ENCODE peak calls at places on chromosomes 1 and 21, in seven cellular contexts. T is tibial nerve, G is GM12865, H is heart left ventricle, B is RWPE1, N is esophagus muscularis mucosa, F is mesothelial cell of epicardium. Q is an unnamed sample.

GRCh38 chr21:18553786-18554185 is 150.2 kb upstream of the TMPRSS15 start:
- DNase-seq in T (no peak), G (no peak), H (no peak), B (no peak), N (no peak), F (no peak), Q (no peak)

GRCh38 chr21:25313891-25314646 is 293.2 kb downstream of the MRPL39 start:
- DNase-seq in T (no peak), G (peak), H (no peak), B (peak), N (no peak), F (no peak), Q (no peak)

GRCh38 chr21:35606136-35606535 is 454.2 kb downstream of the SETD4 start:
- DNase-seq in T (no peak), G (no peak), H (no peak), B (no peak), N (no peak), F (no peak), Q (no peak)

GRCh38 chr1:158024737-158025136 is 31.3 kb downstream of the KIRREL1 start:
- DNase-seq in T (no peak), G (no peak), H (no peak), B (no peak), N (no peak), F (no peak), Q (no peak)

GRCh38 chr21:39581414-39581813 is 31.3 kb upstream of the B3GALT5 start:
- DNase-seq in T (no peak), G (no peak), H (no peak), B (no peak), N (no peak), F (no peak), Q (no peak)

GRCh38 chr1:3066250-3066711 is 2.7 kb upstream of the PRDM16 start:
- DNase-seq in T (no peak), G (no peak), H (peak), B (no peak), N (no peak), F (no peak), Q (no peak)

GRCh38 chr1:180936110-180937011 is 23.7 kb downstream of the KIAA1614 start:
- DNase-seq in T (no peak), G (no peak), H (no peak), B (no peak), N (no peak), F (no peak), Q (no peak)

GRCh38 chr1:154716012-154716411 is 108.0 kb upstream of the ADAR start:
- DNase-seq in T (no peak), G (no peak), H (no peak), B (no peak), N (no peak), F (no peak), Q (no peak)

GRCh38 chr1:200665851-200666250 is 3.9 kb downstream of the DDX59 start:
- DNase-seq in T (no peak), G (no peak), H (no peak), B (no peak), N (no peak), F (no peak), Q (no peak)

GRCh38 chr1:155126494-155127104 is 1.1 kb upstream of the EFNA1 start:
- DNase-seq in T (no peak), G (peak), H (no peak), B (no peak), N (no peak), F (no peak), Q (peak)

GRCh38 chr1:203057831-203058673 is 27.8 kb downstream of the MYOG start:
- DNase-seq in T (no peak), G (no peak), H (no peak), B (no peak), N (no peak), F (no peak), Q (no peak)

GRCh38 chr21:17467829-17468228 is 45.0 kb upstream of the CXADR start:
- DNase-seq in T (no peak), G (no peak), H (no peak), B (no peak), N (no peak), F (no peak), Q (no peak)

GRCh38 chr1:202618387-202619022 is 91.7 kb downstream of the SYT2 start:
- DNase-seq in T (no peak), G (peak), H (no peak), B (peak), N (no peak), F (no peak), Q (no peak)

GRCh38 chr1:51410568-51411460 is 80.5 kb upstream of the TTC39A start:
- DNase-seq in T (no peak), G (peak), H (no peak), B (no peak), N (no peak), F (no peak), Q (no peak)

GRCh38 chr1:162565460-162565859 is 3.9 kb downstream of the UAP1 start:
- DNase-seq in T (no peak), G (peak), H (no peak), B (no peak), N (no peak), F (no peak), Q (no peak)

GRCh38 chr21:42614811-42615342 is 38.5 kb upstream of the PDE9A start:
- DNase-seq in T (no peak), G (peak), H (no peak), B (peak), N (no peak), F (no peak), Q (peak)

GRCh38 chr1:247740721-247741120 is 2.3 kb downstream of the OR14K1 start:
- DNase-seq in T (no peak), G (no peak), H (no peak), B (no peak), N (no peak), F (no peak), Q (no peak)

GRCh38 chr1:155691992-155692528 is 3.2 kb downstream of the DAP3 start:
- DNase-seq in T (no peak), G (no peak), H (no peak), B (no peak), N (no peak), F (no peak), Q (no peak)

GRCh38 chr1:6033124-6033523 is 12.6 kb upstream of the KCNAB2 start:
- DNase-seq in T (no peak), G (no peak), H (no peak), B (no peak), N (no peak), F (no peak), Q (no peak)

GRCh38 chr1:163083690-163084089 is 14.5 kb downstream of the RGS4 start:
- DNase-seq in T (no peak), G (no peak), H (no peak), B (peak), N (no peak), F (no peak), Q (no peak)

GRCh38 chr1:156961709-156962108 is 41.3 kb downstream of the LRRC71 start:
- DNase-seq in T (no peak), G (peak), H (no peak), B (peak), N (no peak), F (no peak), Q (no peak)

GRCh38 chr21:23217597-23217996 is 2219.4 kb downstream of the NCAM2 start:
- DNase-seq in T (no peak), G (no peak), H (no peak), B (no peak), N (no peak), F (no peak), Q (no peak)

GRCh38 chr1:33143698-33144097 is 38.1 kb downstream of the TRIM62 start:
- DNase-seq in T (no peak), G (no peak), H (no peak), B (no peak), N (no peak), F (no peak), Q (no peak)

GRCh38 chr1:18191037-18191867 is 83.7 kb downstream of the IGSF21 start:
- DNase-seq in T (no peak), G (no peak), H (no peak), B (no peak), N (no peak), F (no peak), Q (no peak)

GRCh38 chr1:11558286-11558685 is 79.3 kb downstream of the DISP3 start:
- DNase-seq in T (no peak), G (no peak), H (no peak), B (no peak), N (no peak), F (no peak), Q (no peak)

GRCh38 chr1:185108324-185108723 is 48.4 kb downstream of the TRMT1L start:
- DNase-seq in T (no peak), G (no peak), H (no peak), B (no peak), N (no peak), F (no peak), Q (no peak)

GRCh38 chr1:165543651-165544452 is at the start of gene LRRC52:
- DNase-seq in T (no peak), G (no peak), H (peak), B (no peak), N (peak), F (no peak), Q (no peak)

GRCh38 chr1:20621012-20621411 is 12.2 kb upstream of the PINK1 start:
- DNase-seq in T (no peak), G (no peak), H (no peak), B (no peak), N (no peak), F (no peak), Q (no peak)

GRCh38 chr1:168843950-168844349 is 114.9 kb upstream of the DPT start:
- DNase-seq in T (no peak), G (no peak), H (no peak), B (no peak), N (no peak), F (no peak), Q (no peak)

GRCh38 chr1:45924736-45925135 is 121.3 kb downstream of the MAST2 start:
- DNase-seq in T (no peak), G (no peak), H (no peak), B (no peak), N (no peak), F (no peak), Q (no peak)

GRCh38 chr1:99544328-99544727 is 101.6 kb upstream of the PALMD start:
- DNase-seq in T (no peak), G (peak), H (no peak), B (peak), N (no peak), F (no peak), Q (no peak)

GRCh38 chr1:151516031-151516511 is 4.9 kb downstream of the CGN start:
- DNase-seq in T (no peak), G (no peak), H (no peak), B (peak), N (no peak), F (no peak), Q (no peak)

GRCh38 chr1:57142999-57143398 is 177.2 kb upstream of the C8B start:
- DNase-seq in T (no peak), G (no peak), H (no peak), B (no peak), N (no peak), F (no peak), Q (no peak)

GRCh38 chr1:212595787-212596714 is 12.5 kb upstream of the ATF3 start:
- DNase-seq in T (no peak), G (peak), H (no peak), B (peak), N (peak), F (no peak), Q (peak)
- TF ChIP-seq CTCF in T (no peak), G (peak), H (no peak), B (peak), N (peak), F (peak), Q (peak)

GRCh38 chr1:92826792-92827191 is 5.0 kb upstream of the RPL5 start:
- DNase-seq in T (no peak), G (no peak), H (no peak), B (no peak), N (no peak), F (no peak), Q (no peak)
- TF ChIP-seq CTCF in T (no peak), G (no peak), H (no peak), B (no peak), N (no peak), F (no peak), Q (no peak)

GRCh38 chr1:167289063-167289442 is 68.4 kb downstream of the POU2F1 start:
- DNase-seq in T (no peak), G (no peak), H (no peak), B (no peak), N (no peak), F (no peak), Q (no peak)

GRCh38 chr1:167293057-167293456 is 72.4 kb downstream of the POU2F1 start:
- DNase-seq in T (no peak), G (no peak), H (no peak), B (no peak), N (no peak), F (no peak), Q (no peak)

GRCh38 chr1:167294528-167294927 is 73.8 kb downstream of the POU2F1 start:
- DNase-seq in T (no peak), G (no peak), H (no peak), B (no peak), N (no peak), F (no peak), Q (no peak)

GRCh38 chr1:167292216-167292615 is 71.5 kb downstream of the POU2F1 start:
- DNase-seq in T (no peak), G (no peak), H (no peak), B (no peak), N (no peak), F (no peak), Q (no peak)

GRCh38 chr1:167291539-167292195 is 71.0 kb downstream of the POU2F1 start:
- DNase-seq in T (no peak), G (no peak), H (no peak), B (no peak), N (no peak), F (no peak), Q (no peak)
- TF ChIP-seq CTCF in T (no peak), G (no peak), H (no peak), B (no peak), N (no peak), F (no peak), Q (no peak)

GRCh38 chr1:38558476-38559179 is 300.9 kb downstream of the RRAGC start:
- DNase-seq in T (no peak), G (peak), H (no peak), B (no peak), N (no peak), F (no peak), Q (no peak)
- TF ChIP-seq CTCF in T (no peak), G (no peak), H (no peak), B (no peak), N (no peak), F (no peak), Q (no peak)

GRCh38 chr1:161311595-161312181 is 1.9 kb upstream of the MPZ start:
- DNase-seq in T (no peak), G (no peak), H (no peak), B (no peak), N (no peak), F (no peak), Q (no peak)

GRCh38 chr1:161313554-161314200 is 504 bp upstream of the SDHC start:
- DNase-seq in T (no peak), G (no peak), H (no peak), B (no peak), N (no peak), F (no peak), Q (no peak)

GRCh38 chr1:161309868-161310267 is at the start of gene MPZ:
- DNase-seq in T (no peak), G (no peak), H (no peak), B (no peak), N (no peak), F (no peak), Q (no peak)

DNA sequence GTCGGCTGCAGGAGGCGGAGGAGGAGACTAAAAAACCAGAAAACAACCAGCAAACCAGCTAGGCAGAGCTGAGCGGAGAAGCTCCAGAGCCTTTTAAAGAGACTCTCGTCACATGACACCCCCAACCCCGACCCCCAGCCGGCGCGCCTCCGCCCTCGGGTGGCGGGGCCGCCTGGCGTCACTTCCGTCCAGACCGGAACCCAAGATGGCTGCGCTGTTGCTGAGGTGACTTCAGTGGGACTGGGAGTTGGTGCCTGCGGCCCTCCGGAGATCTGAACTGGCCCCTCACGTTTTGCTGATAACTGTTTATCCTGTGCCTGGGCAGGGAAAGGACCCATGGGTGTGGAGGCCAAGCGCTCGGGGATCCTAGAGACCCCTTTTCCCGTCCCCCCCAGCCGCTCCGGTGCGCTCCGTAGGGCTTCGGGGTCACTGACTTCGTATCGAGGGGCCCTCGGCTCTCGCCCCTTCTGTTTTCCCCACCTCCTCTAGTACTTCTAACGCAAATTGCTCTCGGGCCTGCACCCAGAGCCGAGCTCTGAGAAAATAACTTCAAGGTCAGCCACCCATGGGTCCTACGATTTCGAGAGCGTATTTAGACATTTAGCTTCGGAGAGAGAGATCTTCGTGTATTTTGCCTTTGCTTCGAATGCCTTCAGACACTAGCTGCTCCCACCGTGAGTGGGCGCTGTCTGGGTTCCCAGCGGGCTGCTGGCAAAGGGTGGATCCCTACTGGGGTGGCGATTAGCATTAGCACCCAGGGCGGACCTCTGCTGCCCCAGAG is at the start of gene SDHC:
- DNase-seq in T (peak), G (peak), H (peak), B (peak), N (peak), F (peak), Q (peak)
- TF ChIP-seq CTCF in T (no peak), G (peak), H (no peak), B (peak), N (no peak), F (no peak), Q (no peak)

GRCh38 chr1:63674238-63674864 is 81.1 kb downstream of the PGM1 start:
- DNase-seq in T (peak), G (peak), H (peak), B (peak), N (peak), F (no peak), Q (no peak)
- TF ChIP-seq CTCF in T (peak), G (peak), H (peak), B (no peak), N (peak), F (peak), Q (no peak)

DNA sequence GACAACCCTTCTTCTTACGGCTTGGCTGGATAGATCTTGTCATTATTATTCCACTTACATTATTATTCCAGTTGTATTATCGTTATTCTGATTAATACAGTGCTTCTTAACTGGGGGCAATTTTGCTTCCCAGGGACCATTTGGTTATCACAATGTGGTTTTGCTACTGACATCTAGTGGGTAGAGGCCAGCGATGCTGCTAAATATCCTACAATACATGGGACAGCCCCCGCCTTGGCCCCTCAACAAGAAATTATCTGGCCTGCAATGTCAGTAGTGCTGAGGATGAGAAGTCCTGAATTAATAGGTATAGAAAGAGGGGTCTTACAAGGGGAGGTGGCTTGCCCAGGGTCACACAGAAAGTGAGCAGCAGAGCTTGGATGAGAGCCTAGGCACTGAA is 105.6 kb downstream of the PTPRU start:
- DNase-seq in T (no peak), G (no peak), H (no peak), B (no peak), N (no peak), F (no peak), Q (no peak)
- TF ChIP-seq CTCF in T (no peak), G (no peak), H (no peak), B (no peak), N (no peak), F (no peak), Q (no peak)

DNA sequence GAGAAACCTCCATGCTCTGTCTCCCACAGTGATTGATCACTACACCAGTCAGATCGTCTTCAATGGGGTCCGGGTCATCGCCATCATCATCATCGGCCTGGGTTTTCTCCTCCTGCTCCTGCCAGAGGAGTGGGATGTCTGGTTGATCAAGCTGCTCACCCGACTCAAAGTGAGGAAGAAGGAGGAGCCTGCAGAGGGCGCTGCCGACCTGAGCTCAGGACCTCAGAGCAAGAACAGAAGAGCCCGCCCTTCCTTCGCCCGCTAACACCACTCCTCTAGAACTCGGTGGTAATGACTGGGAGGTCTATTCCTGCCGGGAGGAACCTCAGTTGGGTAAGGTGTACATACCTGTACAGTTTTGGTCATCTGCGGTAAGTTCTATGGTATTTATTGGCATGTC is 50.3 kb upstream of the COA6 start:
- DNase-seq in T (no peak), G (peak), H (no peak), B (no peak), N (peak), F (no peak), Q (peak)
- TF ChIP-seq CTCF in T (no peak), G (peak), H (peak), B (no peak), N (no peak), F (no peak), Q (peak)

GRCh38 chr1:21914880-21915640 is 22.1 kb downstream of the HSPG2 start:
- DNase-seq in T (no peak), G (no peak), H (no peak), B (no peak), N (no peak), F (no peak), Q (no peak)

GRCh38 chr1:21912038-21912758 is 24.9 kb downstream of the HSPG2 start:
- DNase-seq in T (no peak), G (no peak), H (no peak), B (no peak), N (no peak), F (no peak), Q (no peak)

GRCh38 chr1:21913258-21913657 is 23.9 kb downstream of the HSPG2 start:
- DNase-seq in T (no peak), G (no peak), H (peak), B (no peak), N (no peak), F (no peak), Q (no peak)

GRCh38 chr1:21914468-21914867 is 22.6 kb downstream of the HSPG2 start:
- DNase-seq in T (no peak), G (no peak), H (no peak), B (no peak), N (no peak), F (no peak), Q (no peak)

DNA sequence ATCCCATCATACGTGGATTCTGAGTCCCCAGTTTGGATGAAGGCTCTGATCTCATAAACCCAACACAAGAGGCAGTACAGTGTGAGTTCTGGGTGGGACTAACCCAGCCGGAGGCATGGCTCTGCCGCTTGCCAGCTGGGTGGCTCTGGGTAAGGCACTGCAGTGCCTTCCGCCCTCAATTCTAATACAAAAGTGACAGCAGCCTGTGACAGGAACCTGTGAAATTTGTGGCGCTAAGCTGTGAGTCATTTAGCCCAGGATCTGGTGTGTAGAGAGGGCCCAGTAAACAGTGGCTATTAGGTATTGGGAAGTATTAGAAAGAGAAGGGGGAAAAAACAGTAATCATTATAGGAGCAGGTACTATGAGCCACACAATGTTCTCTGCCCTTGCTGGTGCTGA is 23.3 kb downstream of the HSPG2 start:
- DNase-seq in T (no peak), G (peak), H (no peak), B (no peak), N (no peak), F (no peak), Q (peak)
- TF ChIP-seq CTCF in T (no peak), G (no peak), H (no peak), B (no peak), N (no peak), F (no peak), Q (no peak)

Q was measured in natural killer cell.